ENCODE peak calls at places on chromosome 17, in nine cellular contexts. E, L, T, C, B, R, F, K and S are unnamed samples.

GRCh38 chr17:39739020-39739884 is 1.5 kb downstream of the GRB7 start:
- DNase-seq in F (peak; percentile 12), K (no peak), B (no peak), R (peak; percentile 83), C (no peak), L (no peak), E (peak; percentile 86), T (no peak), S (no peak)

GRCh38 chr17:7141824-7142223 is 27.2 kb upstream of the ASGR2 start:
- DNase-seq in T (no peak), K (no peak), F (no peak), L (no peak), B (no peak), R (no peak), E (peak; percentile 75), C (no peak), S (no peak)

GRCh38 chr17:80113033-80113484 is 11.7 kb downstream of the GAA start:
- DNase-seq in F (no peak), C (no peak), T (no peak), R (no peak), E (no peak), K (no peak), L (no peak), B (no peak), S (no peak)

GRCh38 chr17:50199211-50199633 is 2.2 kb downstream of the COL1A1 start:
- DNase-seq in L (no peak), B (peak; percentile 16), T (no peak), K (no peak), E (no peak), F (peak; percentile 48), R (peak; percentile 39), C (no peak), S (no peak)

GRCh38 chr17:47252209-47252608 is 1.4 kb upstream of the ITGB3 start:
- DNase-seq in K (peak; percentile 19), B (no peak), R (no peak), L (no peak), T (no peak), E (no peak), C (no peak), F (no peak), S (no peak)

GRCh38 chr17:51013322-51013721 is 107.3 kb downstream of the SPAG9 start:
- DNase-seq in L (no peak), C (no peak), B (no peak), F (no peak), R (no peak), E (no peak), T (no peak), K (no peak), S (no peak)

GRCh38 chr17:72726936-72727335 is 365.6 kb downstream of the SLC39A11 start:
- DNase-seq in R (no peak), E (no peak), K (no peak), T (peak; percentile 45), L (peak; percentile 40), F (no peak), B (no peak), C (no peak), S (no peak)

GRCh38 chr17:53909802-53910201 is 87.1 kb downstream of the KIF2B start:
- DNase-seq in T (no peak), C (no peak), F (no peak), L (no peak), K (no peak), B (no peak), R (no peak), E (no peak), S (no peak)

GRCh38 chr17:36857698-36858097 is 79.6 kb upstream of the LHX1 start:
- DNase-seq in L (no peak), K (no peak), F (no peak), E (no peak), R (no peak), C (no peak), B (no peak), T (no peak), S (no peak)

GRCh38 chr17:8118769-8119574 is 658 bp upstream of the ALOXE3 start:
- DNase-seq in K (peak; percentile 87), B (peak; percentile 86), L (peak; percentile 88), F (peak; percentile 78), T (peak; percentile 79), R (peak; percentile 94), E (peak; percentile 86), C (peak; percentile 97), S (peak; percentile 92)

GRCh38 chr17:73823684-73824083 is 179.4 kb upstream of the SDK2 start:
- DNase-seq in B (no peak), K (no peak), L (no peak), F (no peak), R (no peak), C (no peak), E (no peak), T (no peak), S (no peak)

GRCh38 chr17:59620518-59621259 is 994 bp downstream of the CLTC start:
- DNase-seq in B (peak; percentile 39), K (no peak), F (peak; percentile 23), E (peak; percentile 30), T (no peak), R (peak; percentile 47), C (peak; percentile 52), L (peak; percentile 13), S (peak; percentile 77)

GRCh38 chr17:75514299-75515228 is 773 bp downstream of the CASKIN2 start:
- DNase-seq in E (no peak), L (no peak), R (peak; percentile 57), F (peak; percentile 6), B (no peak), T (no peak), C (no peak), K (peak; percentile 66), S (no peak)

GRCh38 chr17:8451937-8452614 is 16.4 kb downstream of the NDEL1 start:
- DNase-seq in L (no peak), F (no peak), E (no peak), C (no peak), K (no peak), B (no peak), T (no peak), R (no peak), S (no peak)